ENCODE peak calls at places on chromosomes 2 and 18, in six cellular contexts. L is HepG2, P is HCT116, F is K562, U is T47D, R is GM12878. H is an unnamed sample.

GRCh38 chr18:22637787-22638186 is 220.1 kb upstream of the CTAGE1 start:
- DNase-seq in L (peak; percentile 42), P (peak; percentile 34), F (no peak), U (no peak), R (no peak), H (no peak)

GRCh38 chr2:37682473-37682872 is 11.0 kb upstream of the CDC42EP3 start:
- DNase-seq in L (no peak), P (no peak), F (no peak), U (peak; percentile 35), R (no peak), H (no peak)

GRCh38 chr2:18440141-18440605 is 120.3 kb downstream of the RDH14 start:
- DNase-seq in L (no peak), P (no peak), F (no peak), U (no peak), R (no peak), H (no peak)

GRCh38 chr2:196278491-196278911 is 107.1 kb upstream of the STK17B start:
- DNase-seq in L (no peak), P (no peak), F (no peak), U (no peak), R (no peak), H (no peak)

GRCh38 chr2:52238782-52239181 is 1206.8 kb upstream of the NRXN1 start:
- DNase-seq in L (no peak), P (no peak), F (no peak), U (no peak), R (no peak), H (no peak)

GRCh38 chr2:1975060-1975459 is 230.7 kb upstream of the PXDN start:
- DNase-seq in L (no peak), P (no peak), F (no peak), U (no peak), R (no peak), H (peak; percentile 14)

GRCh38 chr2:31319391-31320175 is 85.6 kb downstream of the EHD3 start:
- DNase-seq in L (no peak), P (no peak), F (no peak), U (no peak), R (peak; percentile 32), H (no peak)

GRCh38 chr2:118644190-118644589 is 203.3 kb downstream of the EN1 start:
- DNase-seq in L (no peak), P (no peak), F (no peak), U (no peak), R (no peak), H (no peak)

GRCh38 chr2:188524519-188525113 is 232.9 kb downstream of the GULP1 start:
- DNase-seq in L (peak; percentile 53), P (peak; percentile 22), F (peak; percentile 19), U (peak; percentile 66), R (no peak), H (no peak)

GRCh38 chr2:170324640-170325046 is 146.7 kb downstream of the MYO3B start:
- DNase-seq in L (peak; percentile 51), P (peak; percentile 42), F (peak; percentile 51), U (peak; percentile 56), R (no peak), H (peak; percentile 67)

GRCh38 chr18:8801263-8801901 is 96.0 kb downstream of the MTCL1 start:
- DNase-seq in L (no peak), P (no peak), F (no peak), U (no peak), R (no peak), H (no peak)

GRCh38 chr2:182259629-182260150 is 167.1 kb downstream of the PDE1A start:
- DNase-seq in L (no peak), P (no peak), F (no peak), U (no peak), R (no peak), H (no peak)

GRCh38 chr2:27681844-27682243 is 18.2 kb downstream of the SLC4A1AP start:
- DNase-seq in L (peak; percentile 30), P (no peak), F (no peak), U (no peak), R (no peak), H (no peak)

GRCh38 chr18:48430162-48430561 is 21.0 kb upstream of the ZBTB7C start:
- DNase-seq in L (no peak), P (no peak), F (no peak), U (no peak), R (no peak), H (no peak)

GRCh38 chr2:143717532-143718168 is 588.4 kb downstream of the ARHGAP15 start:
- DNase-seq in L (no peak), P (no peak), F (no peak), U (no peak), R (no peak), H (no peak)

GRCh38 chr2:163859951-163860350 is 124.1 kb upstream of the FIGN start:
- DNase-seq in L (peak; percentile 3), P (no peak), F (no peak), U (no peak), R (no peak), H (no peak)

GRCh38 chr2:231708773-231709635 is 679 bp downstream of the PTMA start:
- DNase-seq in L (no peak), P (no peak), F (peak; percentile 35), U (peak; percentile 22), R (no peak), H (peak; percentile 50)

GRCh38 chr2:209348453-209348852 is 75.4 kb upstream of the MAP2 start:
- DNase-seq in L (no peak), P (no peak), F (no peak), U (no peak), R (no peak), H (no peak)

GRCh38 chr2:54899576-54900200 is 150.6 kb downstream of the RTN4 start:
- DNase-seq in L (peak; percentile 55), P (peak; percentile 21), F (no peak), U (peak; percentile 65), R (peak; percentile 4), H (no peak)

GRCh38 chr2:39646891-39647780 is 18.6 kb upstream of the TMEM178A start:
- DNase-seq in L (no peak), P (no peak), F (no peak), U (no peak), R (no peak), H (no peak)

GRCh38 chr2:209471037-209471436 is 47.2 kb downstream of the MAP2 start:
- DNase-seq in L (no peak), P (no peak), F (no peak), U (no peak), R (no peak), H (no peak)

GRCh38 chr2:233040571-233040970 is 8.1 kb downstream of the NEU2 start:
- DNase-seq in L (no peak), P (no peak), F (no peak), U (no peak), R (no peak), H (no peak)

GRCh38 chr18:72830109-72830508 is 37.7 kb downstream of the NETO1 start:
- DNase-seq in L (no peak), P (no peak), F (no peak), U (peak; percentile 68), R (no peak), H (no peak)

GRCh38 chr2:193517615-193518014 is 1322.9 kb upstream of the TMEFF2 start:
- DNase-seq in L (no peak), P (no peak), F (peak; percentile 6), U (no peak), R (no peak), H (no peak)

GRCh38 chr2:188478724-188479123 is 187.1 kb downstream of the GULP1 start:
- DNase-seq in L (no peak), P (no peak), F (no peak), U (no peak), R (peak; percentile 16), H (no peak)

GRCh38 chr2:143907801-143908200 is 612.1 kb downstream of the ZEB2 start:
- DNase-seq in L (no peak), P (no peak), F (no peak), U (no peak), R (no peak), H (no peak)

GRCh38 chr2:176493221-176493825 is 224.1 kb downstream of the MTX2 start:
- DNase-seq in L (no peak), P (no peak), F (no peak), U (no peak), R (no peak), H (no peak)

GRCh38 chr2:237411683-237412349 is 2.1 kb downstream of the COL6A3 start:
- DNase-seq in L (no peak), P (no peak), F (no peak), U (no peak), R (no peak), H (no peak)

GRCh38 chr2:127606594-127607398 is 39.2 kb upstream of the GPR17 start:
- DNase-seq in L (no peak), P (no peak), F (no peak), U (no peak), R (no peak), H (no peak)

GRCh38 chr18:25076980-25077780 is 274.8 kb downstream of the ZNF521 start:
- DNase-seq in L (peak; percentile 91), P (no peak), F (no peak), U (no peak), R (no peak), H (no peak)

GRCh38 chr2:9596621-9597311 is 34.0 kb downstream of the YWHAQ start:
- DNase-seq in L (no peak), P (no peak), F (no peak), U (peak; percentile 4), R (no peak), H (no peak)

GRCh38 chr2:200713704-200714064 is 98.0 kb upstream of the BZW1 start:
- DNase-seq in L (no peak), P (no peak), F (no peak), U (no peak), R (peak; percentile 8), H (no peak)
- TF ChIP-seq JUND in L (no peak), P (no peak), F (no peak), U (no peak), R (no peak), H (no peak)

DNA sequence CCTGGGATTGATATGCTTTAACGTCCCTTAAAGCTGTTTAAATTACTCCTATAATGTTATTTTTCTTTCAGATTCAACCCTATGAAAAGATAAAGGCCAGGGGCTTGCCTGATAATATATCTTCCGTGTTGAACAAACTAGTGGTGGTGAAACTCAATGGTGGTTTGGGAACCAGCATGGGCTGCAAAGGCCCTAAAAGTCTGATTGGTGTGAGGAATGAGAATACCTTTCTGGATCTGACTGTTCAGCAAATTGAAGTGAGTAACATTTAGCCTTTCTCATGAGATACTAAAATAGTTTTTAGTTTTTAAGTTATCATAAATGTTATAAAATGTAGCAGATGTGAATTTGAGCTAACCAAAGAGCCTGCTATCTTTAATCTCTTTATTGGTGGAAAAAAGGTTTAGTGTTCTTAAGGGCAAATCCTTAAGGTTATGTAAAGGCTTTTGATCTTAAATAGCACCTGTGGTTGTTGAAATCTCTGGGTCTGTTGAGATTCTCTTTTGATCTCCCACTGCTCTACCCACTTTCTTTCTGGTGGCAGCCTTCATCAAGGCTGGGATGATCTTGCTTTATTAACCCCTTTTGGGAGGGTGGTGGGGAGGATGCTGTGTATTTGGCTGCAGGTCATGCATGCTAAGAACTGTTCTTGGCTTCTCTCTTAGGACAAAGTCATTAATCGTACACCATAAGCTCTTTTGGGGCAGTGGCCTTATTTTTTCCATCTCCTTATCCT is 40.9 kb downstream of the UGP2 start:
- DNase-seq in L (no peak), P (no peak), F (no peak), U (no peak), R (no peak), H (no peak)
- TF ChIP-seq JUND in L (no peak), P (no peak), F (no peak), U (no peak), R (no peak), H (no peak)

GRCh38 chr2:227819398-227819697 is 5.7 kb downstream of the CCL20 start:
- DNase-seq in L (no peak), P (no peak), F (no peak), U (no peak), R (no peak), H (no peak)
- TF ChIP-seq JUND in L (no peak), P (no peak), F (no peak), U (no peak), R (no peak), H (no peak)

GRCh38 chr2:241540766-241541561 is 17.6 kb upstream of the BOK start:
- DNase-seq in L (no peak), P (peak; percentile 70), F (peak; percentile 99), U (peak; percentile 87), R (no peak), H (peak; percentile 99)
- TF ChIP-seq JUND in L (no peak), P (no peak), F (no peak), U (no peak), R (no peak), H (no peak)